ENCODE peak calls at places on chromosomes 6 and 20, in four cellular contexts. One of them, this sample, is unnamed.

GRCh38 chr6:87925373-87926060 is 122.1 kb upstream of the SPACA1 start:
- DNase-seq in CD8-positive, alpha-beta T cell: no peak
- DNase-seq in H9: no peak
- DNase-seq in choroid plexus epithelial cell: no peak
- DNase-seq in this sample: no peak

GRCh38 chr6:105607624-105608392 is 204.9 kb upstream of the PREP start:
- DNase-seq in H9: no peak
- DNase-seq in choroid plexus epithelial cell: peak
- DNase-seq in CD8-positive, alpha-beta T cell: no peak
- DNase-seq in this sample: no peak

GRCh38 chr6:142756215-142756630 is 188.8 kb downstream of the HIVEP2 start:
- DNase-seq in choroid plexus epithelial cell: peak
- DNase-seq in CD8-positive, alpha-beta T cell: no peak
- DNase-seq in H9: peak
- DNase-seq in this sample: no peak

GRCh38 chr6:129671442-129672344 is 38.3 kb downstream of the ARHGAP18 start:
- DNase-seq in CD8-positive, alpha-beta T cell: peak
- DNase-seq in H9: no peak
- DNase-seq in choroid plexus epithelial cell: peak
- DNase-seq in this sample: peak

GRCh38 chr6:2403546-2403945 is 158.1 kb upstream of the GMDS start:
- DNase-seq in CD8-positive, alpha-beta T cell: no peak
- DNase-seq in choroid plexus epithelial cell: no peak
- DNase-seq in H9: no peak
- DNase-seq in this sample: no peak

GRCh38 chr6:37060195-37060559 is 54.7 kb downstream of the FGD2 start:
- DNase-seq in CD8-positive, alpha-beta T cell: no peak
- DNase-seq in H9: no peak
- DNase-seq in choroid plexus epithelial cell: no peak
- DNase-seq in this sample: no peak

GRCh38 chr20:37327748-37328147 is 18.2 kb upstream of the SRC start:
- DNase-seq in choroid plexus epithelial cell: no peak
- DNase-seq in CD8-positive, alpha-beta T cell: no peak
- DNase-seq in H9: no peak
- DNase-seq in this sample: peak

GRCh38 chr20:47336013-47336754 is 20.3 kb downstream of the ZMYND8 start:
- DNase-seq in H9: no peak
- DNase-seq in choroid plexus epithelial cell: no peak
- DNase-seq in CD8-positive, alpha-beta T cell: no peak
- DNase-seq in this sample: no peak

GRCh38 chr6:85364354-85364753 is 85.5 kb upstream of the NT5E start:
- DNase-seq in CD8-positive, alpha-beta T cell: no peak
- DNase-seq in choroid plexus epithelial cell: peak
- DNase-seq in H9: no peak
- DNase-seq in this sample: no peak

GRCh38 chr6:40550096-40550731 is 37.0 kb downstream of the LRFN2 start:
- DNase-seq in H9: no peak
- DNase-seq in CD8-positive, alpha-beta T cell: no peak
- DNase-seq in choroid plexus epithelial cell: peak
- DNase-seq in this sample: no peak

GRCh38 chr20:51608060-51608459 is 65.5 kb upstream of the NFATC2 start:
- DNase-seq in H9: no peak
- DNase-seq in CD8-positive, alpha-beta T cell: no peak
- DNase-seq in choroid plexus epithelial cell: no peak
- DNase-seq in this sample: no peak

GRCh38 chr6:122789078-122789861 is at the start of gene SMPDL3A:
- DNase-seq in choroid plexus epithelial cell: peak
- DNase-seq in H9: peak
- DNase-seq in CD8-positive, alpha-beta T cell: no peak
- DNase-seq in this sample: peak

GRCh38 chr20:8757146-8757545 is 311.7 kb upstream of the PLCB4 start:
- DNase-seq in choroid plexus epithelial cell: peak
- DNase-seq in CD8-positive, alpha-beta T cell: no peak
- DNase-seq in H9: no peak
- DNase-seq in this sample: no peak

GRCh38 chr6:21132856-21133610 is 460.5 kb upstream of the SOX4 start:
- DNase-seq in H9: no peak
- DNase-seq in CD8-positive, alpha-beta T cell: no peak
- DNase-seq in choroid plexus epithelial cell: peak
- DNase-seq in this sample: no peak

GRCh38 chr6:106339334-106340029 is 13.9 kb upstream of the ATG5 start:
- DNase-seq in choroid plexus epithelial cell: peak
- DNase-seq in CD8-positive, alpha-beta T cell: peak
- DNase-seq in H9: peak
- DNase-seq in this sample: peak

GRCh38 chr6:127191716-127192115 is 73.2 kb downstream of the RSPO3 start:
- DNase-seq in H9: no peak
- DNase-seq in CD8-positive, alpha-beta T cell: no peak
- DNase-seq in choroid plexus epithelial cell: peak
- DNase-seq in this sample: no peak

GRCh38 chr6:113306552-113307145 is 550.5 kb upstream of the MARCKS start:
- DNase-seq in H9: peak
- DNase-seq in choroid plexus epithelial cell: peak
- DNase-seq in CD8-positive, alpha-beta T cell: no peak
- DNase-seq in this sample: peak

GRCh38 chr6:16760536-16761468 is at the start of gene ATXN1:
- DNase-seq in choroid plexus epithelial cell: peak
- DNase-seq in H9: peak
- DNase-seq in CD8-positive, alpha-beta T cell: peak
- DNase-seq in this sample: no peak

GRCh38 chr6:72651191-72651590 is 29.3 kb downstream of the KCNQ5 start:
- DNase-seq in choroid plexus epithelial cell: no peak
- DNase-seq in CD8-positive, alpha-beta T cell: no peak
- DNase-seq in H9: no peak
- DNase-seq in this sample: no peak

GRCh38 chr20:21518292-21518991 is 4.6 kb upstream of the NKX2-2 start:
- DNase-seq in choroid plexus epithelial cell: no peak
- DNase-seq in CD8-positive, alpha-beta T cell: no peak
- DNase-seq in H9: peak
- DNase-seq in this sample: no peak

GRCh38 chr6:149140137-149140909 is 177.2 kb upstream of the TAB2 start:
- DNase-seq in H9: no peak
- DNase-seq in CD8-positive, alpha-beta T cell: no peak
- DNase-seq in choroid plexus epithelial cell: peak
- DNase-seq in this sample: no peak

GRCh38 chr6:69026243-69026642 is 391.2 kb downstream of the ADGRB3 start:
- DNase-seq in CD8-positive, alpha-beta T cell: no peak
- DNase-seq in H9: no peak
- DNase-seq in choroid plexus epithelial cell: peak
- DNase-seq in this sample: no peak

DNA sequence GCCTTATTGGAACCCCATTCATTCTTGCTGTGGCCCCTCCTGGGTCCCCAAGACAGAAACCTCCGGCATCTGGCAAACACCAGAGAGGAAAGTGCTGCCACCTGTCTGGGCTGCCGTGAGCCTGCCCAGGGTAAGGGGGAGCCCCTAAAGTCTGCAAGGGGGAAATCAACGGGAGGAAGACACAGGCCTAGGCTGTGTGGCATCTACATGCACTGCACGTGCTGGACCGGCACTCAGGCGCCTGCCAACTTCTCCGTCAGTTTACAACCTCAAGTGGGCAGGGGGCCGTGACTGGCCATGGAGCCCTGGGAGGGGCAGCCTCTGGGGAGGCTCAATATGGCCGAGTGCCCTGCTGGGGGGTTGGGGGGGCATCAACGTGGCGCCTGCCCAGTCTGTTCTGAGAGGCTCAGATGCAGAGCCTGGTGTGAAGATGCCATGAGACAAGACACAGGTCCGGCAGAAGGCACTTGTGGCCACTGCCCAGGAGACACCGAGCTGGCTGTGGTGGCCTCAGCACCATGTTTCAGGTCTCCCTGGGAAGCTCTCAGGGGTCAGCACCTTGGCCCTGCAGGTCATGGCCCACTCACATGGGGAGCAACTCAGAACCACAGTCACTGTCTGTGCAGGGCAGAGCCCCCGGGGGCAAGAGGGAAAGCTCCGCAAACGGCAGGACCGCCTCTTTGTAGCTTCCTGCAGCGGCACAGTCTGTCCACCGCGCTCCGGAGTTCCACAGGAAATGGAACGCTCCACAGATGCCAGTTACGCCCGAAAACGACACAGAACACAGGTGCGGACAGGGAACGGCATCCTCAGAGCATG is 8.4 kb downstream of the UCKL1 start:
- DNase-seq in CD8-positive, alpha-beta T cell: no peak
- DNase-seq in H9: no peak
- DNase-seq in choroid plexus epithelial cell: no peak
- DNase-seq in this sample: no peak
- TF ChIP-seq CTCF in CD8-positive, alpha-beta T cell: no peak
- TF ChIP-seq CTCF in H9: no peak
- TF ChIP-seq CTCF in choroid plexus epithelial cell: no peak
- TF ChIP-seq CTCF in this sample: no peak

DNA sequence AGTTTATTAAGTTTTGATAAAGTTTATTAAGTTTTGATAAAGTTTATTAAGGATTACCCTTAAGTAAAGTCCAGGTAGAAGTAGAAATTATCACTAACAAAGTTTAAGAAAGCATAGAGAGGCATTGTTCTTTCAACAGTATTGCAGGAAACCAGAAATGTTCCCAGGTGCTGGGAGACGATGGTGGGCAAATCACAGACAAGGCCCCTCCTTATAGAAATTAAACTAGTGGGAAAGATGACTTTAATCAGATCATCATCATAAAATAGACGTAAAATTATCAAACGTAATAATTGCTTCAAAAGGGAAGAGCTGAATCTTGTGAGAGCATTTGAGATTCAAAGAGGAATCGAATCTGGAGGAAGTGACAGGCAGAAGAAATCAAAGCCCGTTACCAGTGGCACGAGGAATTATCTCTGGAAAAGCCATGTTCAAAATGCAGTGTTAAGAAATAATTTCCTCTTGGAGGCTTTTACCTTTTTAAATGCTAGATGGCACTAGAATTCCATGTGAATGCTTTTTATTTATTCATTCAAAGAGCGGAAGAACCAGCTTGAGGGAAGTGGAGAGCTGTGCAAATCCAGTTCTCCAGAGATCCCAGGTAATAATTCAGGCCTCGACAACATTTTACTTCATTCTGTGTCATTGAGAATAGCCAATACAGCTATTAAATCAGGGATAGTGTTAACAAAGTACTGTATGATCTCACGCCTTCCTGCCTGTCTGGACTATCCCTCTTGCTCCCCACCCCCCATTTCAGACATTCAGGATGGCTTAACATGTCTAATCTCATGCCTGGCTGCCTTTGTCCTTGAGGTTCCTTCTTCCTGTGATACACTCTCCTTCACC is 1.0 kb upstream of the APMAP start:
- DNase-seq in H9: no peak
- DNase-seq in CD8-positive, alpha-beta T cell: no peak
- DNase-seq in choroid plexus epithelial cell: peak
- DNase-seq in this sample: no peak
- TF ChIP-seq CTCF in H9: no peak
- TF ChIP-seq CTCF in CD8-positive, alpha-beta T cell: no peak
- TF ChIP-seq CTCF in choroid plexus epithelial cell: peak
- TF ChIP-seq CTCF in this sample: no peak

DNA sequence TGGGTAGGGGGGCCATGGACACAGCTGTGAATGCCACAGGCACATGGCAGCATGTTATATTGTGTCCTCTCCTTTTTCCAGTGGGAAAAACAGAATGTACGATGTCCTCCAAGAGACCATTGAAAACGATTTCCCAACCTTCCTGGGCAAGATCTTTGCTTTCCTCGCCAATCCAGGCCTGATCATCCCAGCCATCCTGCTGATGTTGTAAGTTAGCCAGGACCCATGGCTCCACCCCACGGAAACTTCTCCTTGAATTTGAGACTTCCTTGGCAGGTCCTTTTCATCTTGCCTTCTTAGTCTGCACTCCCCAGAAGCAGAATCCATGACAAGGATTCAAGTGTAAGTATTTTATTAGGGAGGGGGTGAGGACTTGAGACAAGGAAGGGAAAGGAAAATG is 28.2 kb upstream of the NOP56 start:
- DNase-seq in choroid plexus epithelial cell: no peak
- DNase-seq in H9: no peak
- DNase-seq in CD8-positive, alpha-beta T cell: no peak
- DNase-seq in this sample: no peak
- TF ChIP-seq CTCF in choroid plexus epithelial cell: no peak
- TF ChIP-seq CTCF in H9: no peak
- TF ChIP-seq CTCF in CD8-positive, alpha-beta T cell: no peak
- TF ChIP-seq CTCF in this sample: no peak

GRCh38 chr20:60202046-60202445 is 243.8 kb downstream of the CDH26 start:
- DNase-seq in choroid plexus epithelial cell: no peak
- DNase-seq in CD8-positive, alpha-beta T cell: no peak
- DNase-seq in H9: no peak
- DNase-seq in this sample: no peak

GRCh38 chr20:60209048-60209447 is 250.8 kb downstream of the CDH26 start:
- DNase-seq in CD8-positive, alpha-beta T cell: no peak
- DNase-seq in choroid plexus epithelial cell: no peak
- DNase-seq in H9: no peak
- DNase-seq in this sample: no peak

GRCh38 chr20:60203451-60203850 is 245.2 kb downstream of the CDH26 start:
- DNase-seq in CD8-positive, alpha-beta T cell: no peak
- DNase-seq in choroid plexus epithelial cell: no peak
- DNase-seq in H9: no peak
- DNase-seq in this sample: no peak

GRCh38 chr20:60204601-60205000 is 246.4 kb downstream of the CDH26 start:
- DNase-seq in choroid plexus epithelial cell: no peak
- DNase-seq in CD8-positive, alpha-beta T cell: no peak
- DNase-seq in H9: no peak
- DNase-seq in this sample: no peak

GRCh38 chr20:60206259-60206658 is 248.0 kb downstream of the CDH26 start:
- DNase-seq in choroid plexus epithelial cell: peak
- DNase-seq in CD8-positive, alpha-beta T cell: no peak
- DNase-seq in H9: peak
- DNase-seq in this sample: no peak
- TF ChIP-seq CTCF in choroid plexus epithelial cell: peak
- TF ChIP-seq CTCF in CD8-positive, alpha-beta T cell: no peak
- TF ChIP-seq CTCF in H9: peak
- TF ChIP-seq CTCF in this sample: peak

DNA sequence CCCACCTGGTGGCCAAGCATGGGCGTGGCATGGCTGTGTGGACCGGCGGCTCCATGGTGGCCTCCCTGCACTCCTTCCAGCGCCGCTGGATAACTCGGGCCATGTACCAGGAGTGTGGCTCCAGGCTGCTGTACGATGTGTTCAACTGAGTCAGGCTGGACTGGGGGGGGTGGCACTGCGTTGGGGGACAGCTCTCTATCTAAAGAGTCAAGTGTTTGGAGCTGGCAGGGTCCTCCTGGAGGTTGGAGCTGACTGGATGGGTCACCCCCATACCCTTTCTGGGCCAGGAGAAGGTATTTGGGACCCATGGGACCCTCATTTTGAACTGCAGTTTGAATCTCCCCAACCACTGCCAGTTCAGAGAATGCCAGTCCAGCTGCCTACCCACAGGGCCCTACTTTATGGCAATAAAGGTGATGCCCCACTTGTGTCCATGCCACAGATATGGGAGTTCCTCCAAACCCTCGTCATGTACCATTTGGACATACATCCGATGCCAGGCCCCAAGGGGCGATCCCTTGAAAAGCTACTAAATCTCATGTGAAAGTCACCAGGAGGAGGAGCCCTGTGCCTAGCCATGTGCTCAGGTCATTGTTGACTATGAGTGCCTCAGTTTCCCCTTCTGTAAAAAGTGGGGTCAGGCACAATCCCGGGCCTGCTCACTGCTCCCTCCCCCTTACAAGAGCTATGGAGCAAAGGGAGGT is 1.5 kb downstream of the ACTL10 start:
- DNase-seq in CD8-positive, alpha-beta T cell: peak
- DNase-seq in H9: no peak
- DNase-seq in choroid plexus epithelial cell: no peak
- DNase-seq in this sample: peak
- TF ChIP-seq CTCF in CD8-positive, alpha-beta T cell: no peak
- TF ChIP-seq CTCF in H9: peak
- TF ChIP-seq CTCF in choroid plexus epithelial cell: peak
- TF ChIP-seq CTCF in this sample: peak